ENCODE peak calls at places on chromosomes 6 and 20, in ten cellular contexts. E, C, W, I, U, B, O, Z, F and S are unnamed samples.

GRCh38 chr20:19735446-19735845 is 22.6 kb upstream of the RIN2 start:
- DNase-seq in E (no peak), C (no peak), W (peak; percentile 94), I (peak; percentile 87), U (no peak), B (peak; percentile 73), O (peak; percentile 88), Z (peak; percentile 88), F (peak; percentile 92), S (peak; percentile 73)

GRCh38 chr20:47489448-47489872 is 12.2 kb upstream of the NCOA3 start:
- DNase-seq in E (no peak), C (no peak), W (no peak), I (peak; percentile 50), U (no peak), B (no peak), O (no peak), Z (no peak), F (no peak), S (no peak)

GRCh38 chr20:9112541-9113515 is 43.9 kb downstream of the PLCB4 start:
- DNase-seq in E (no peak), C (no peak), W (peak; percentile 59), I (no peak), U (no peak), B (peak; percentile 46), O (peak; percentile 91), Z (no peak), F (peak; percentile 86), S (no peak)

GRCh38 chr6:138550346-138550767 is 51.1 kb upstream of the NHSL1 start:
- DNase-seq in E (no peak), C (no peak), W (no peak), I (no peak), U (no peak), B (no peak), O (no peak), Z (no peak), F (no peak), S (no peak)

GRCh38 chr20:48690888-48691287 is 136.9 kb downstream of the PREX1 start:
- DNase-seq in E (no peak), C (no peak), W (no peak), I (no peak), U (no peak), B (no peak), O (peak; percentile 68), Z (no peak), F (peak; percentile 43), S (no peak)

GRCh38 chr6:158023597-158023939 is 41.9 kb downstream of the SYNJ2 start:
- DNase-seq in E (no peak), C (no peak), W (no peak), I (no peak), U (no peak), B (no peak), O (no peak), Z (no peak), F (no peak), S (peak; percentile 22)

GRCh38 chr6:117840541-117840983 is 66.5 kb upstream of the SLC35F1 start:
- DNase-seq in E (peak; percentile 51), C (no peak), W (peak; percentile 41), I (no peak), U (peak; percentile 52), B (peak; percentile 36), O (peak; percentile 25), Z (no peak), F (peak; percentile 47), S (no peak)

GRCh38 chr6:139297921-139298320 is 6.1 kb upstream of the TXLNB start:
- DNase-seq in E (no peak), C (no peak), W (no peak), I (no peak), U (no peak), B (no peak), O (no peak), Z (no peak), F (no peak), S (no peak)

GRCh38 chr6:135224037-135224647 is 43.0 kb downstream of the MYB start:
- DNase-seq in E (no peak), C (no peak), W (no peak), I (no peak), U (no peak), B (no peak), O (no peak), Z (no peak), F (no peak), S (no peak)

GRCh38 chr6:82924799-82925535 is 140.7 kb downstream of the UBE3D start:
- DNase-seq in E (no peak), C (no peak), W (peak; percentile 6), I (no peak), U (no peak), B (no peak), O (peak; percentile 32), Z (no peak), F (peak; percentile 60), S (no peak)

GRCh38 chr20:57791178-57791945 is 81.5 kb upstream of the PMEPA1 start:
- DNase-seq in E (no peak), C (no peak), W (no peak), I (peak; percentile 0), U (no peak), B (no peak), O (no peak), Z (peak; percentile 28), F (no peak), S (no peak)

GRCh38 chr6:57315851-57316250 is 1.6 kb upstream of the PRIM2 start:
- DNase-seq in E (no peak), C (no peak), W (no peak), I (no peak), U (no peak), B (no peak), O (no peak), Z (no peak), F (no peak), S (no peak)

GRCh38 chr20:52791091-52791490 is 181.1 kb upstream of the TSHZ2 start:
- DNase-seq in E (no peak), C (no peak), W (no peak), I (no peak), U (no peak), B (no peak), O (no peak), Z (no peak), F (no peak), S (no peak)

GRCh38 chr6:29702519-29703103 is 20.6 kb upstream of the HLA-F start:
- DNase-seq in E (peak; percentile 28), C (peak; percentile 80), W (peak; percentile 48), I (peak; percentile 81), U (peak; percentile 73), B (no peak), O (peak; percentile 23), Z (peak; percentile 88), F (peak; percentile 23), S (peak; percentile 7)

GRCh38 chr6:16239090-16239797 is 857 bp downstream of the GMPR start:
- DNase-seq in E (no peak), C (peak; percentile 10), W (peak; percentile 91), I (peak; percentile 93), U (no peak), B (no peak), O (peak; percentile 47), Z (peak; percentile 91), F (peak; percentile 43), S (no peak)

GRCh38 chr6:126374372-126374771 is 34.5 kb downstream of the CENPW start:
- DNase-seq in E (no peak), C (no peak), W (no peak), I (no peak), U (no peak), B (no peak), O (no peak), Z (no peak), F (no peak), S (no peak)

GRCh38 chr6:82955841-82956240 is 109.8 kb downstream of the UBE3D start:
- DNase-seq in E (no peak), C (no peak), W (no peak), I (no peak), U (no peak), B (peak; percentile 86), O (no peak), Z (no peak), F (peak; percentile 43), S (no peak)